ENCODE peak calls at places on chromosomes 6 and 20, in six cellular contexts. One of them, this sample, is unnamed.

GRCh38 chr6:44044154-44044539 is 83.1 kb downstream of the MRPL14 start:
- DNase-seq in foreskin fibroblast: no peak
- DNase-seq in GM10248: no peak
- DNase-seq in fibroblast of the aortic adventitia: no peak
- DNase-seq in glutamatergic neuron: no peak
- DNase-seq in astrocyte: no peak
- DNase-seq in this sample: no peak

GRCh38 chr6:22036267-22036666 is 260.6 kb downstream of the PRL start:
- DNase-seq in foreskin fibroblast: no peak
- DNase-seq in GM10248: no peak
- DNase-seq in astrocyte: peak; percentile 86
- DNase-seq in glutamatergic neuron: no peak
- DNase-seq in fibroblast of the aortic adventitia: no peak
- DNase-seq in this sample: no peak

GRCh38 chr6:79635179-79635578 is 4.0 kb downstream of the SH3BGRL2 start:
- DNase-seq in GM10248: no peak
- DNase-seq in astrocyte: peak; percentile 65
- DNase-seq in fibroblast of the aortic adventitia: peak; percentile 13
- DNase-seq in foreskin fibroblast: peak; percentile 41
- DNase-seq in glutamatergic neuron: no peak
- DNase-seq in this sample: no peak

GRCh38 chr20:38728911-38729642 is 4.8 kb downstream of the SLC32A1 start:
- DNase-seq in GM10248: peak; percentile 27
- DNase-seq in foreskin fibroblast: no peak
- DNase-seq in astrocyte: no peak
- DNase-seq in glutamatergic neuron: peak; percentile 73
- DNase-seq in fibroblast of the aortic adventitia: no peak
- DNase-seq in this sample: no peak

GRCh38 chr20:22578221-22579118 is 5.9 kb downstream of the FOXA2 start:
- DNase-seq in foreskin fibroblast: no peak
- DNase-seq in astrocyte: no peak
- DNase-seq in GM10248: no peak
- DNase-seq in glutamatergic neuron: no peak
- DNase-seq in fibroblast of the aortic adventitia: no peak
- DNase-seq in this sample: no peak

GRCh38 chr6:6005467-6006427 is 978 bp downstream of the NRN1 start:
- DNase-seq in GM10248: no peak
- DNase-seq in foreskin fibroblast: no peak
- DNase-seq in fibroblast of the aortic adventitia: no peak
- DNase-seq in glutamatergic neuron: peak; percentile 18
- DNase-seq in astrocyte: no peak
- DNase-seq in this sample: no peak

GRCh38 chr6:145028144-145028818 is 707.0 kb downstream of the EPM2A start:
- DNase-seq in GM10248: peak; percentile 31
- DNase-seq in astrocyte: no peak
- DNase-seq in glutamatergic neuron: no peak
- DNase-seq in foreskin fibroblast: peak; percentile 72
- DNase-seq in fibroblast of the aortic adventitia: peak; percentile 43
- DNase-seq in this sample: peak; percentile 44

GRCh38 chr6:88380083-88380482 is 213.9 kb upstream of the CNR1 start:
- DNase-seq in astrocyte: peak; percentile 79
- DNase-seq in foreskin fibroblast: peak; percentile 88
- DNase-seq in fibroblast of the aortic adventitia: peak; percentile 84
- DNase-seq in GM10248: no peak
- DNase-seq in glutamatergic neuron: no peak
- DNase-seq in this sample: peak; percentile 39

GRCh38 chr6:147615659-147616456 is 107.4 kb downstream of the SAMD5 start:
- DNase-seq in fibroblast of the aortic adventitia: no peak
- DNase-seq in GM10248: no peak
- DNase-seq in foreskin fibroblast: peak; percentile 26
- DNase-seq in astrocyte: peak; percentile 64
- DNase-seq in glutamatergic neuron: no peak
- DNase-seq in this sample: no peak

GRCh38 chr20:23157741-23158140 is 71.6 kb upstream of the CD93 start:
- DNase-seq in astrocyte: peak; percentile 35
- DNase-seq in glutamatergic neuron: no peak
- DNase-seq in GM10248: no peak
- DNase-seq in fibroblast of the aortic adventitia: no peak
- DNase-seq in foreskin fibroblast: no peak
- DNase-seq in this sample: no peak

GRCh38 chr6:15987569-15987968 is 141.3 kb upstream of the MYLIP start:
- DNase-seq in GM10248: no peak
- DNase-seq in glutamatergic neuron: no peak
- DNase-seq in fibroblast of the aortic adventitia: peak; percentile 0
- DNase-seq in foreskin fibroblast: peak; percentile 11
- DNase-seq in astrocyte: peak; percentile 29
- DNase-seq in this sample: no peak

GRCh38 chr6:48109902-48110301 is 1.1 kb downstream of the PTCHD4 start:
- DNase-seq in fibroblast of the aortic adventitia: peak; percentile 15
- DNase-seq in GM10248: no peak
- DNase-seq in foreskin fibroblast: no peak
- DNase-seq in glutamatergic neuron: no peak
- DNase-seq in astrocyte: peak; percentile 11
- DNase-seq in this sample: no peak

DNA sequence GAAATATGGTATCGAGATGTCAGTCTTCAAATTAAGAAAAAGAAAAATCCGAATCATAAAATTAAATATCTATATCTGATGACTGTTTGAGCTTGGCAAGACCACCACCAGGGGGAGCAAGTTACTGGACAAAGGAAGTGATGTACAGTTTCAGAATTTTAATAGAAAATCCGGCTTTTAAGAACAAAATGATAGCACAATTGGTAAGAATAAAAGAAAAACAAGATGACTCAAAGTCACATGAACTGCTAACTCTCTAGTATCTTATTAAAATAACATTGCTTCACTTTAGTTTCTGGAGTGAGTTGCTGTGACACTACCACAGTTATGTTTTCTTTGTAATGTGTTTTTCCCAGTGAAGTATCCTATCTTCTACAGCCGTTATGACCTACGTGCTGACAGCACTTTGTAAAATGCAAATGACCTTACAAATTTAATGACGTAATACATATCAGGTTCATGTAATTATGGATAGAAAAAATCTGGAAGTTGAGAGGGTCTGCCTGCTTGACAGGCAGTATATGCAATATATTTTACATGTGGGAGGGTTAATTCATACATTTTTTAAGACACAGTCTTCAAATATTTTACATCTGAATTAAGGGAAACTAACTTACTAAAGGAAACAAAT is 405.3 kb upstream of the HS3ST5 start:
- DNase-seq in foreskin fibroblast: peak; percentile 87
- DNase-seq in glutamatergic neuron: peak; percentile 67
- DNase-seq in fibroblast of the aortic adventitia: peak; percentile 30
- DNase-seq in GM10248: peak; percentile 11
- DNase-seq in astrocyte: peak; percentile 42
- DNase-seq in this sample: peak; percentile 41
- TF ChIP-seq CTCF in foreskin fibroblast: peak; percentile 70
- TF ChIP-seq CTCF in glutamatergic neuron: peak; percentile 92
- TF ChIP-seq CTCF in fibroblast of the aortic adventitia: peak; percentile 39
- TF ChIP-seq CTCF in GM10248: peak; percentile 68
- TF ChIP-seq CTCF in astrocyte: peak; percentile 89
- TF ChIP-seq CTCF in this sample: peak; percentile 91

DNA sequence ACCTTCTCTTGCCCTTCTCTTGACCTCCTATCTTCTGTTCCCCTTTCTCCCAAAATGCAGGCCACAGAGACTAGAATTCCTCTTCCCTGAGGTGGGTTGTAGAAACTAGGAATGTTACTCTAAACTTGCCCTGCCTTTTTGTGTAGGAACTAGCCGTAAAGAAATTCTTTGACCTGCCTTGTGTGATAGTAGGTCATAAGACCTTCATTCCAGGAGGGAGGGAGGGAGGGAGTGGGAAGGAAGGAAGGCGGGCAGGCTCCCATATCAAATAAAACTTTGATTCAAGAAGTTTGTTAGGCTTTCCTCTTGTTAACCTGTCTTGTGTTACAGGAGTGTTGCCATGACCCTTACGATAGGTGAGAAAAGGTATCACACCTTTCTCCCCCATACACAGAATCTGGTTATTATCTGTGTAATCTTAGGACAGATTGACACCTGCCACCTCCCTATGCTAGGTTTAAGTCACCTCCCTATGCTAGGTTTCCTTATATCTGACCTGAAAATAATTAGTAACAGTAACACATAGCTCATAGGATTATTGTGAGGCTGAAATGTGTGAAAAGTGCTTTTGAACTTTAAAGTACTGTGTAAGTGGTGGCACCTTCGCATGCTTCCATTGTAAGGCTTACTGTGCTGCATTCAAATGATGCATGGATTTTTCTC is 32.6 kb upstream of the FUCA2 start:
- DNase-seq in astrocyte: no peak
- DNase-seq in GM10248: no peak
- DNase-seq in glutamatergic neuron: no peak
- DNase-seq in foreskin fibroblast: no peak
- DNase-seq in fibroblast of the aortic adventitia: no peak
- DNase-seq in this sample: no peak
- TF ChIP-seq CTCF in astrocyte: no peak
- TF ChIP-seq CTCF in GM10248: no peak
- TF ChIP-seq CTCF in glutamatergic neuron: no peak
- TF ChIP-seq CTCF in foreskin fibroblast: no peak
- TF ChIP-seq CTCF in fibroblast of the aortic adventitia: no peak
- TF ChIP-seq CTCF in this sample: no peak

GRCh38 chr6:110971458-110971857 is 10.4 kb upstream of the RPF2 start:
- DNase-seq in astrocyte: no peak
- DNase-seq in foreskin fibroblast: peak; percentile 49
- DNase-seq in GM10248: no peak
- DNase-seq in fibroblast of the aortic adventitia: no peak
- DNase-seq in glutamatergic neuron: no peak
- DNase-seq in this sample: no peak
- TF ChIP-seq CTCF in astrocyte: no peak
- TF ChIP-seq CTCF in foreskin fibroblast: no peak
- TF ChIP-seq CTCF in GM10248: no peak
- TF ChIP-seq CTCF in fibroblast of the aortic adventitia: no peak
- TF ChIP-seq CTCF in glutamatergic neuron: no peak
- TF ChIP-seq CTCF in this sample: no peak

GRCh38 chr6:129432738-129433137 is 277.2 kb downstream of the ARHGAP18 start:
- DNase-seq in foreskin fibroblast: peak; percentile 12
- DNase-seq in fibroblast of the aortic adventitia: no peak
- DNase-seq in GM10248: no peak
- DNase-seq in astrocyte: no peak
- DNase-seq in glutamatergic neuron: no peak
- DNase-seq in this sample: no peak
- TF ChIP-seq CTCF in foreskin fibroblast: peak; percentile 20
- TF ChIP-seq CTCF in fibroblast of the aortic adventitia: peak; percentile 38
- TF ChIP-seq CTCF in GM10248: no peak
- TF ChIP-seq CTCF in astrocyte: no peak
- TF ChIP-seq CTCF in glutamatergic neuron: peak; percentile 38
- TF ChIP-seq CTCF in this sample: peak; percentile 50

GRCh38 chr6:12637960-12638641 is 78.5 kb upstream of the PHACTR1 start:
- DNase-seq in fibroblast of the aortic adventitia: peak; percentile 47
- DNase-seq in GM10248: peak; percentile 27
- DNase-seq in astrocyte: peak; percentile 82
- DNase-seq in foreskin fibroblast: peak; percentile 82
- DNase-seq in glutamatergic neuron: peak; percentile 77
- DNase-seq in this sample: peak; percentile 82
- TF ChIP-seq CTCF in fibroblast of the aortic adventitia: peak; percentile 80
- TF ChIP-seq CTCF in GM10248: peak; percentile 71
- TF ChIP-seq CTCF in astrocyte: peak; percentile 93
- TF ChIP-seq CTCF in foreskin fibroblast: peak; percentile 85
- TF ChIP-seq CTCF in glutamatergic neuron: peak; percentile 82
- TF ChIP-seq CTCF in this sample: peak; percentile 93

DNA sequence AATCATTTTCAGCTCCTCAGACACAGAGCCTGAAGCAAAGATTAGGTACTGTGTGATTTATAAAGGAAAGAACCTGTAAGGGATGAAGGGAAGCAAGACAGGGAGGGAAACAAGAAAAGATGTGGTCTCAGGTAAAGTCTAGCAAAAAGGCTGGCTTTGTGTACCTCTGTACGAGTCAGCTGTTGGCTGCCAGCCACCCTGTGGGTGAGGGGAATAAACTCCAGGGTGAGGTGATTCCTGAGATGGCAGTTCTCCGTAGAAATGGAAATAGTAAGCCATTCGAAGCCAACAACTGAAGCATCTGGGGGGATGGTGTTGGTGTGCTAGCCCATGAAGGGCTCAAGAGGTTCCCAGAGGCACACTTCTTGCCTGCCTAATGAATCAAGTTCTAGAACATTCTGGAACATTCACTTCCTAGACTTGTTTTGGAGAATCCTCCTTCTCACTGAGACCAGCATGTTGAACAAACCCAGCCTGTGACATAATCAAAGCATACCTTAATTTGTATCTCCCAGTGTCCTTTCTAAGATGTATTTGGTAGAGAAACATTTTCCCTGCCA is 10.6 kb upstream of the TTPAL start:
- DNase-seq in GM10248: no peak
- DNase-seq in glutamatergic neuron: no peak
- DNase-seq in fibroblast of the aortic adventitia: no peak
- DNase-seq in astrocyte: no peak
- DNase-seq in foreskin fibroblast: no peak
- DNase-seq in this sample: no peak
- TF ChIP-seq CTCF in GM10248: no peak
- TF ChIP-seq CTCF in glutamatergic neuron: no peak
- TF ChIP-seq CTCF in fibroblast of the aortic adventitia: no peak
- TF ChIP-seq CTCF in astrocyte: no peak
- TF ChIP-seq CTCF in foreskin fibroblast: no peak
- TF ChIP-seq CTCF in this sample: no peak

DNA sequence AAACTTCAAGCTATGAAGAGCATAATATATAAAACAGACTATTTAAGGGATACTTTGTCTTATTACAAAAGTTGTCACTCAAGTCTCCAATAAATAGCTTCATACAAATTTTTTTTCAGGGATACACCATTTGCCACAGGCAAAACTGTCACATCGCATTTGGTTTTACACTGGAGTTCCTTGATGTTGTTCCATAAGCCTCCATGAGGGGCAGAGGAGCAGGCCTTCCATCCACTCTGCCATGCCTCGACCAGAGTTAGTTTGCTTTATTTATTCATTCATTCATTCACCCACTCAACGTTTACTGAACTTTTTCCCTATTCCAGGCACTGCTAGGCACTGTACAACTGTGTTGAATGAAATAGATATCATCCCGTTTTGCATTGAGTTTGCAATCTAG is 246.6 kb downstream of the PHF3 start:
- DNase-seq in foreskin fibroblast: no peak
- DNase-seq in astrocyte: no peak
- DNase-seq in glutamatergic neuron: no peak
- DNase-seq in GM10248: no peak
- DNase-seq in fibroblast of the aortic adventitia: no peak
- DNase-seq in this sample: no peak
- TF ChIP-seq CTCF in foreskin fibroblast: peak; percentile 21
- TF ChIP-seq CTCF in astrocyte: no peak
- TF ChIP-seq CTCF in glutamatergic neuron: peak; percentile 58
- TF ChIP-seq CTCF in GM10248: no peak
- TF ChIP-seq CTCF in fibroblast of the aortic adventitia: peak; percentile 50
- TF ChIP-seq CTCF in this sample: peak; percentile 49

GRCh38 chr20:63280929-63281545 is 8.4 kb downstream of the ARFGAP1 start:
- DNase-seq in fibroblast of the aortic adventitia: no peak
- DNase-seq in GM10248: no peak
- DNase-seq in astrocyte: no peak
- DNase-seq in glutamatergic neuron: peak; percentile 58
- DNase-seq in foreskin fibroblast: peak; percentile 42
- DNase-seq in this sample: no peak
- TF ChIP-seq CTCF in fibroblast of the aortic adventitia: peak; percentile 31
- TF ChIP-seq CTCF in GM10248: no peak
- TF ChIP-seq CTCF in astrocyte: no peak
- TF ChIP-seq CTCF in glutamatergic neuron: peak; percentile 31
- TF ChIP-seq CTCF in foreskin fibroblast: peak; percentile 31
- TF ChIP-seq CTCF in this sample: peak; percentile 52

DNA sequence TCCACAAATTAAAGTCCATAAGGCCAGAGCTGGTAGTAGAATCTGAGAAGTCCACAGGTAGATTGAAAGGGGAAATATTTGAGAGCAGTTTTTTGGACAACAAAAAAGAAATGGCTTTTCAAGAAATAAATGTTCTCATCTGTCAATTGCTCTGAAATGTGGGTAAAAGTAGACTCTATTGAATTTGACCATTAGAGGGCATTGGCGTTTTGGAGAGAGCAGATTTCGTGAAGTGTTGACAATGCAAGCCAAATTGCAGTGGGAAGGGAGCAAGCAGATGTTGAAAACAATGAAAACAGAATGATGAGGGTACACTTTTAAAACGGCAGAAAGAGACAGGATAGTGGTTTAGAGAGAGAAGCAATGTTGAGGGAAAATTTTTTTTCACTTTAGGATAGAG is 149.1 kb upstream of the FAM83B start:
- DNase-seq in glutamatergic neuron: no peak
- DNase-seq in astrocyte: no peak
- DNase-seq in GM10248: no peak
- DNase-seq in foreskin fibroblast: peak; percentile 39
- DNase-seq in fibroblast of the aortic adventitia: peak; percentile 11
- DNase-seq in this sample: no peak
- TF ChIP-seq CTCF in glutamatergic neuron: peak; percentile 10
- TF ChIP-seq CTCF in astrocyte: no peak
- TF ChIP-seq CTCF in GM10248: peak; percentile 24
- TF ChIP-seq CTCF in foreskin fibroblast: peak; percentile 44
- TF ChIP-seq CTCF in fibroblast of the aortic adventitia: no peak
- TF ChIP-seq CTCF in this sample: peak; percentile 48